ENCODE peak calls at places on chromosomes 13 and 19, in nine cellular contexts. G is cardiac muscle cell, A is T-helper 1 cell, K is amniotic stem cell, Q is KBM-7, R is midbrain, F is HS-5, X is AG08396, O is iPS-NIHi11. D is an unnamed sample.

GRCh38 chr19:4715529-4716221 is 8.0 kb downstream of the DPP9 start:
- DNase-seq in O (no peak), Q (no peak), K (no peak), R (no peak), X (no peak), A (no peak), G (no peak), F (no peak), D (no peak)

GRCh38 chr19:48507911-48508439 is 3.7 kb downstream of the LMTK3 start:
- DNase-seq in K (no peak), X (no peak), Q (no peak), G (no peak), O (no peak), A (no peak), F (no peak), R (no peak), D (no peak)

GRCh38 chr13:108352599-108352998 is 83.1 kb downstream of the TNFSF13B start:
- DNase-seq in F (no peak), O (no peak), G (no peak), X (no peak), Q (no peak), R (no peak), K (no peak), A (no peak), D (no peak)

GRCh38 chr13:70042193-70042592 is 65.4 kb upstream of the ATXN8OS start:
- DNase-seq in F (no peak), O (no peak), G (no peak), R (no peak), X (no peak), A (no peak), Q (no peak), K (no peak), D (no peak)

GRCh38 chr13:60358453-60358852 is 38.6 kb upstream of the TDRD3 start:
- DNase-seq in A (no peak), Q (no peak), F (no peak), X (no peak), R (no peak), G (no peak), K (no peak), O (no peak), D (no peak)

GRCh38 chr13:61095885-61096284 is 319.8 kb downstream of the PCDH20 start:
- DNase-seq in K (no peak), G (no peak), O (no peak), R (no peak), F (no peak), A (no peak), Q (no peak), X (no peak), D (no peak)

GRCh38 chr13:97660488-97661086 is 226.6 kb downstream of the RAP2A start:
- DNase-seq in R (no peak), F (no peak), A (no peak), G (no peak), O (no peak), Q (no peak), K (no peak), X (no peak), D (no peak)

GRCh38 chr19:15452111-15453047 is 2.6 kb upstream of the WIZ start:
- DNase-seq in O (peak; percentile 94), G (peak; percentile 90), K (no peak), Q (peak; percentile 63), R (peak; percentile 10), A (no peak), F (no peak), X (peak; percentile 96), D (no peak)

GRCh38 chr19:17997969-17998826 is 9.8 kb upstream of the ARRDC2 start:
- DNase-seq in G (no peak), Q (no peak), R (no peak), O (peak; percentile 66), F (no peak), A (no peak), X (peak; percentile 64), K (no peak), D (no peak)

GRCh38 chr13:109275848-109276247 is 510.5 kb downstream of the IRS2 start:
- DNase-seq in G (peak; percentile 14), A (no peak), X (no peak), O (no peak), K (no peak), Q (no peak), F (no peak), R (no peak), D (no peak)

GRCh38 chr13:101783554-101783953 is 331.1 kb downstream of the ITGBL1 start:
- DNase-seq in K (no peak), A (no peak), F (no peak), G (no peak), O (no peak), Q (no peak), R (no peak), X (no peak), D (no peak)

GRCh38 chr13:108200781-108201398 is 14.4 kb downstream of the LIG4 start:
- DNase-seq in Q (no peak), O (no peak), X (no peak), A (no peak), R (no peak), G (no peak), K (no peak), F (no peak), D (no peak)

GRCh38 chr19:46309056-46309455 is 12.2 kb downstream of the HIF3A start:
- DNase-seq in R (no peak), O (no peak), G (no peak), Q (no peak), K (no peak), F (no peak), A (no peak), X (no peak), D (no peak)

GRCh38 chr19:8397746-8398721 is 7.9 kb downstream of the RAB11B start:
- DNase-seq in Q (no peak), G (no peak), K (no peak), X (no peak), F (no peak), R (no peak), A (no peak), O (no peak), D (no peak)

GRCh38 chr19:3970808-3971598 is at the start of gene DAPK3:
- DNase-seq in K (peak; percentile 95), A (peak; percentile 83), R (peak; percentile 98), F (peak; percentile 97), O (peak; percentile 88), Q (peak; percentile 98), G (peak; percentile 98), X (peak; percentile 94), D (peak; percentile 85)

GRCh38 chr19:12881172-12881808 is at the start of gene DNASE2:
- DNase-seq in K (peak; percentile 89), F (peak; percentile 85), X (peak; percentile 98), O (peak; percentile 95), G (peak; percentile 94), Q (peak; percentile 97), R (peak; percentile 84), A (peak; percentile 77), D (peak; percentile 31)

GRCh38 chr13:102195566-102196462 is 206.0 kb downstream of the FGF14 start:
- DNase-seq in G (no peak), F (peak; percentile 26), R (no peak), O (no peak), Q (no peak), K (no peak), X (no peak), A (no peak), D (no peak)

GRCh38 chr19:3367572-3368440 is 1.4 kb downstream of the NFIC start:
- DNase-seq in X (peak; percentile 45), R (no peak), K (no peak), Q (peak; percentile 39), A (no peak), G (no peak), O (no peak), F (no peak), D (no peak)

GRCh38 chr13:107516517-107516916 is 698.8 kb downstream of the LIG4 start:
- DNase-seq in O (no peak), X (no peak), A (no peak), G (no peak), F (no peak), Q (no peak), R (no peak), K (no peak), D (no peak)

GRCh38 chr13:27481766-27482165 is 31.4 kb upstream of the MTIF3 start:
- DNase-seq in O (peak; percentile 89), K (no peak), R (peak; percentile 0), Q (peak; percentile 41), A (no peak), X (peak; percentile 48), F (no peak), G (peak; percentile 68), D (no peak)

GRCh38 chr13:21015284-21015683 is 46.1 kb downstream of the LATS2 start:
- DNase-seq in O (no peak), X (no peak), K (no peak), A (no peak), Q (no peak), F (no peak), R (no peak), G (no peak), D (no peak)

GRCh38 chr19:4014541-4015491 is 7.3 kb downstream of the PIAS4 start:
- DNase-seq in G (no peak), F (no peak), K (no peak), Q (peak; percentile 28), A (no peak), R (no peak), X (no peak), O (peak; percentile 83), D (no peak)

GRCh38 chr19:34253711-34254551 is 423 bp upstream of the GARRE1 start:
- DNase-seq in Q (peak; percentile 56), R (peak; percentile 85), K (peak; percentile 18), X (peak; percentile 88), O (no peak), G (peak; percentile 93), F (no peak), A (no peak), D (no peak)

GRCh38 chr19:1206733-1207301 is 1.2 kb downstream of the STK11 start:
- DNase-seq in O (no peak), A (no peak), K (no peak), F (no peak), Q (no peak), G (peak; percentile 24), X (no peak), R (no peak), D (no peak)

GRCh38 chr19:55704494-55705245 is 29.6 kb downstream of the EPN1 start:
- DNase-seq in Q (no peak), F (no peak), O (no peak), A (no peak), R (no peak), G (no peak), X (peak; percentile 12), K (no peak), D (no peak)